ENCODE peak calls at places on chromosomes 12 and 14, in eight cellular contexts. V, Y, E, N, M, I, X and T are unnamed samples.

GRCh38 chr12:19036673-19037357 is 92.7 kb upstream of the PLEKHA5 start:
- DNase-seq in V (no peak), Y (no peak), E (no peak), N (no peak), M (no peak), I (no peak), X (no peak), T (no peak)

GRCh38 chr14:65360144-65360784 is 52.3 kb upstream of the FUT8 start:
- DNase-seq in V (no peak), Y (no peak), E (no peak), N (no peak), M (no peak), I (no peak), X (no peak), T (peak; percentile 19)

GRCh38 chr12:11204173-11204572 is 17.4 kb upstream of the TAS2R42 start:
- DNase-seq in V (no peak), Y (no peak), E (no peak), N (no peak), M (no peak), I (no peak), X (no peak), T (no peak)

GRCh38 chr14:29156096-29156495 is 389.5 kb downstream of the FOXG1 start:
- DNase-seq in V (no peak), Y (no peak), E (no peak), N (no peak), M (no peak), I (no peak), X (no peak), T (no peak)

GRCh38 chr12:132226604-132227003 is 82.3 kb downstream of the NOC4L start:
- DNase-seq in V (no peak), Y (no peak), E (no peak), N (no peak), M (no peak), I (no peak), X (no peak), T (no peak)

GRCh38 chr14:90274019-90274418 is 17.7 kb downstream of the PSMC1 start:
- DNase-seq in V (no peak), Y (no peak), E (peak; percentile 43), N (no peak), M (no peak), I (no peak), X (no peak), T (no peak)

GRCh38 chr12:62268956-62269355 is 8.8 kb downstream of the USP15 start:
- DNase-seq in V (no peak), Y (peak; percentile 77), E (no peak), N (no peak), M (no peak), I (no peak), X (no peak), T (no peak)

GRCh38 chr14:22025884-22026283 is 352.3 kb upstream of the OR4E1 start:
- DNase-seq in V (no peak), Y (no peak), E (no peak), N (no peak), M (no peak), I (no peak), X (no peak), T (no peak)

GRCh38 chr12:101570022-101570421 is 24.7 kb upstream of the MYBPC1 start:
- DNase-seq in V (no peak), Y (peak; percentile 41), E (no peak), N (no peak), M (no peak), I (no peak), X (no peak), T (no peak)

GRCh38 chr12:57011438-57012424 is 4.6 kb downstream of the TAC3 start:
- DNase-seq in V (no peak), Y (no peak), E (no peak), N (no peak), M (no peak), I (no peak), X (no peak), T (peak; percentile 42)

GRCh38 chr12:49527361-49528130 is 11.3 kb upstream of the KCNH3 start:
- DNase-seq in V (no peak), Y (no peak), E (no peak), N (no peak), M (no peak), I (no peak), X (no peak), T (no peak)

GRCh38 chr14:93857500-93857899 is 69.2 kb upstream of the PRIMA1 start:
- DNase-seq in V (no peak), Y (no peak), E (peak; percentile 17), N (no peak), M (no peak), I (no peak), X (no peak), T (no peak)

GRCh38 chr12:118189761-118190181 is 53.8 kb downstream of the PEBP1 start:
- DNase-seq in V (no peak), Y (no peak), E (peak; percentile 48), N (no peak), M (no peak), I (no peak), X (no peak), T (no peak)

GRCh38 chr14:33457021-33457420 is 493.9 kb downstream of the EGLN3 start:
- DNase-seq in V (no peak), Y (peak; percentile 6), E (no peak), N (no peak), M (no peak), I (no peak), X (no peak), T (no peak)

GRCh38 chr14:61103541-61104339 is 122.7 kb downstream of the SLC38A6 start:
- DNase-seq in V (no peak), Y (peak; percentile 91), E (no peak), N (peak; percentile 60), M (peak; percentile 68), I (peak; percentile 60), X (no peak), T (peak; percentile 49)

GRCh38 chr14:26276757-26277156 is 321.1 kb downstream of the NOVA1 start:
- DNase-seq in V (no peak), Y (no peak), E (peak; percentile 38), N (no peak), M (no peak), I (no peak), X (no peak), T (no peak)

GRCh38 chr14:69285661-69286255 is 25.8 kb downstream of the GALNT16 start:
- DNase-seq in V (no peak), Y (no peak), E (no peak), N (no peak), M (no peak), I (no peak), X (no peak), T (no peak)

GRCh38 chr14:69287096-69287991 is 27.4 kb downstream of the GALNT16 start:
- DNase-seq in V (no peak), Y (no peak), E (no peak), N (no peak), M (no peak), I (no peak), X (no peak), T (no peak)

GRCh38 chr14:69289811-69290520 is 30.0 kb downstream of the GALNT16 start:
- DNase-seq in V (no peak), Y (no peak), E (no peak), N (no peak), M (no peak), I (no peak), X (no peak), T (no peak)

GRCh38 chr14:69288956-69289705 is 29.2 kb downstream of the GALNT16 start:
- DNase-seq in V (no peak), Y (no peak), E (no peak), N (no peak), M (no peak), I (no peak), X (no peak), T (no peak)

GRCh38 chr14:69288001-69288771 is 28.2 kb downstream of the GALNT16 start:
- DNase-seq in V (no peak), Y (peak; percentile 33), E (no peak), N (no peak), M (no peak), I (no peak), X (no peak), T (no peak)
- TF ChIP-seq CTCF in V (peak; percentile 37), Y (peak; percentile 20), E (no peak), N (no peak), M (no peak), I (no peak), X (no peak), T (no peak)

DNA sequence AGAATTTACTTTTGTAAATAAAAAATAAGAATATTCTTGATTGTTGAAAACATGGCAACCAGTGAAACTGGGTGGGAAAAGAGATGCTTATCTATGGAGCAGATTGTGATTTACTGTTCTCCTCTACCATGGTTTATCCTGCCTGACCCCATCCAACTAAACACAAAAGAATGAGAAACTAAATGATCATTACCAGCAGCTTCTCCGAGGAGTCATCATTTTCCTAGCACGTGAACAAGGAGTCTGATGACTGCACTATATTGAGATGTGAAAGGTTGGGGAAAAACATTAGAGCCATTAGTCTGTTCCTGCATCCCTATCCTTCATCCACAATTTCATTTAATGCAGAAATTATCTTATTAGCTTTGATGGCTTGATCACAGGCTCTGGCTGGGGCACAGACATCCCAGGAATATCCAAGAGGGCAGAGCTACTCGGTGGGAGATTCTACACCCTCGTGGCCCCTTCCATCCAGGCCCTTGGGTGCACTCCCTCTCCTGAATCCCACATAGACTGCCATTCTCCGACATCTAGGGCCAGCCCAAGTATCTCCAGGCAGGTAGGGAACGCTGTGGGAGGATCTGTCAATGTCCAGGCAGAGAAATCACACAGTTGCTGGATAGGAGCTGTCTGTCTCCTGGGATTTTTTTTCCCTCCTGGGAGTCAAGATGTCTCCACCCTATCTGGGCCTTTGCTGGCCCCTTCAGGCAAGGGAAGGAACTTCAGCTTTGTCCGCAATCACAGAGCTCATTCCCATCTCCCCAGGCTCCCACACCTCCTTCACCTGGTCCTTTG is 43.3 kb upstream of the DHRS4 start:
- DNase-seq in V (peak; percentile 15), Y (peak; percentile 75), E (peak; percentile 90), N (no peak), M (peak; percentile 60), I (peak; percentile 54), X (no peak), T (peak; percentile 35)
- TF ChIP-seq CTCF in V (peak; percentile 57), Y (peak; percentile 93), E (peak; percentile 71), N (peak; percentile 95), M (peak; percentile 66), I (peak; percentile 78), X (no peak), T (peak; percentile 78)

GRCh38 chr12:72030272-72030671 is 91.6 kb downstream of the TPH2 start:
- DNase-seq in V (no peak), Y (no peak), E (no peak), N (no peak), M (no peak), I (no peak), X (no peak), T (no peak)

GRCh38 chr12:72031066-72031465 is 92.4 kb downstream of the TPH2 start:
- DNase-seq in V (no peak), Y (no peak), E (no peak), N (no peak), M (no peak), I (no peak), X (no peak), T (no peak)

GRCh38 chr12:72036393-72036792 is 97.7 kb downstream of the TPH2 start:
- DNase-seq in V (no peak), Y (no peak), E (no peak), N (no peak), M (no peak), I (no peak), X (no peak), T (no peak)

GRCh38 chr12:72035625-72036024 is 97.0 kb downstream of the TPH2 start:
- DNase-seq in V (no peak), Y (no peak), E (peak; percentile 17), N (no peak), M (no peak), I (no peak), X (no peak), T (no peak)
- TF ChIP-seq CTCF in V (no peak), Y (no peak), E (no peak), N (no peak), M (no peak), I (no peak), X (no peak), T (no peak)

GRCh38 chr12:94952325-94952724 is 51.2 kb downstream of the NDUFA12 start:
- DNase-seq in V (no peak), Y (no peak), E (no peak), N (no peak), M (no peak), I (no peak), X (no peak), T (no peak)
- TF ChIP-seq CTCF in V (no peak), Y (no peak), E (no peak), N (no peak), M (no peak), I (no peak), X (no peak), T (no peak)